ENCODE peak calls at places on chromosomes 16 and 17, in five cellular contexts. Y is cardiac muscle cell, N is A549, K is thoracic aorta, C is fibroblast of lung. F is an unnamed sample. For H3K9me3, the result is how much of the 10 kb centered on the place peaks cover.

GRCh38 chr16:67456383-67457140 is 24.4 kb downstream of the ATP6V0D1 start:
- DNase-seq in Y (peak), N (peak), K (peak), C (peak), F (no peak)

GRCh38 chr16:89431158-89431584 is 59.2 kb downstream of the ANKRD11 start:
- DNase-seq in Y (no peak), N (peak), K (no peak), C (peak), F (peak)

GRCh38 chr17:4533522-4534502 is 21.4 kb downstream of the MYBBP1A start:
- DNase-seq in Y (no peak), N (peak), K (no peak), C (no peak), F (no peak)

GRCh38 chr16:14050297-14051027 is 20.7 kb upstream of the MRTFB start:
- DNase-seq in Y (peak), N (peak), K (no peak), C (peak), F (no peak)

GRCh38 chr16:83952940-83953795 is at the start of gene OSGIN1:
- DNase-seq in Y (peak), N (peak), K (peak), C (peak), F (peak)

GRCh38 chr17:77316191-77316641 is 175.4 kb downstream of the SEC14L1 start:
- DNase-seq in Y (peak), N (peak), K (no peak), C (peak), F (no peak)

GRCh38 chr16:51161440-51162195 is 10.5 kb upstream of the SALL1 start:
- DNase-seq in Y (no peak), N (no peak), K (no peak), C (peak), F (no peak)

GRCh38 chr16:75096730-75097129 is 19.9 kb downstream of the LDHD start:
- DNase-seq in Y (no peak), N (no peak), K (no peak), C (no peak), F (no peak)

GRCh38 chr17:78723001-78723796 is 58.9 kb downstream of the CYTH1 start:
- DNase-seq in Y (peak), N (no peak), K (no peak), C (peak), F (no peak)

GRCh38 chr16:636206-637080 is at the start of gene METTL26:
- DNase-seq in Y (peak), N (peak), K (peak), C (peak), F (peak)
- TF ChIP-seq CTCF in Y (no peak), N (no peak), K (no peak), C (no peak), F (no peak)

GRCh38 chr17:22512057-22512456 is 819.7 kb downstream of the KCNJ18 start:
- DNase-seq in Y (no peak), N (no peak), K (no peak), C (no peak), F (no peak)
- H3K9me3 ChIP-seq in Y (under half), N (under half), K (under half), C (under half), F (half or more)

GRCh38 chr17:64503341-64503740 is 2.7 kb downstream of the DDX5 start:
- DNase-seq in Y (no peak), N (no peak), K (no peak), C (no peak), F (no peak)
- H3K4me3 ChIP-seq in Y (no peak), N (peak), K (peak), C (peak), F (peak)

GRCh38 chr17:63676540-63676933 is 23.4 kb downstream of the LIMD2 start:
- DNase-seq in Y (no peak), N (no peak), K (no peak), C (no peak), F (no peak)

GRCh38 chr17:63681530-63681929 is 18.4 kb downstream of the LIMD2 start:
- DNase-seq in Y (no peak), N (no peak), K (no peak), C (no peak), F (no peak)

GRCh38 chr17:63680700-63681099 is 19.2 kb downstream of the LIMD2 start:
- DNase-seq in Y (no peak), N (no peak), K (no peak), C (no peak), F (no peak)

GRCh38 chr17:63682441-63682840 is 17.5 kb downstream of the LIMD2 start:
- DNase-seq in Y (no peak), N (no peak), K (no peak), C (no peak), F (no peak)

DNA sequence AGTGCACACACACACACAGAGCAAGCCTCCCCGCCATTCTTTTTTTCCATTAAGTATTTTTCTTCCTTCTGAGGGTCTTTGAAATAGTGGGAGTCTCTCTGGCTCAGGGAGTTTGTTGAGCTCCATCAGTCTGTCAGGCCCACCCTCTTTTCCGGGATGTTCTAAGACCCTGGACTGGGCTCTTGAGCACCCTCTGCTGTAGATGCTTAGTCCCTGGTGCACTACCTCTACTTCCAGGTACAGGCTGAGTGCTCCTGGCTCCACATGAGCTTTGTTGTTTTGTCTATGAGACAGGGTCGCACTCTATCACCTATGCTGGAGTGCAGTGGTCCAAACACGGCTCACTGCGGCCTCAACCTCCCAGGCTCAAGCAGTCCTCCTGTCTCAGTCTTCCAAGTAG is 20.7 kb downstream of the LIMD2 start:
- DNase-seq in Y (no peak), N (no peak), K (no peak), C (no peak), F (no peak)
- TF ChIP-seq CTCF in Y (no peak), N (no peak), K (no peak), C (no peak), F (peak)

DNA sequence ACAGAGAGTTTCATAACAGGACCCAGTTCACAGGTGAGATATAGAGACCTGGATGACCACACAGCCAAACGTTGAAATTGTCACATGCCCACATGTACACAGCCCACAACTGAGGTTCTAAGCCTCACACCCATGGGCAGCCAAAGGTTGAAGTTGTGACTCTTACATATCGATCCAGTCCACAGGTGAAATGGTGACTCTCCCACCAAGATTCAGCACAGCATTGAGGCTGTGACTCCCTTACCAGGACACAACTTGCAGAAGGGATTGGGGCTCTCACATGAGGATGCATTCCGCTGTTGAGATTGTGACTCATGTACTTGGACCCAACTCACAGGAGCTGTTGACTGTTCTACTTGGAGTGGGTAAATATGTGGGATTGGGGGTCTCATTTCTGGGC is 1836.4 kb downstream of the TP53TG3F start:
- DNase-seq in Y (no peak), N (no peak), K (no peak), C (no peak), F (no peak)
- H3K9me3 ChIP-seq in Y (under half), N (under half), K (under half), C (under half), F (under half)

GRCh38 chr16:58465817-58466216 is 34.1 kb upstream of the NDRG4 start:
- DNase-seq in Y (no peak), N (no peak), K (no peak), C (no peak), F (no peak)

GRCh38 chr16:58466396-58466795 is 33.5 kb upstream of the NDRG4 start:
- DNase-seq in Y (no peak), N (no peak), K (no peak), C (no peak), F (no peak)

GRCh38 chr16:58464047-58464915 is 35.7 kb upstream of the NDRG4 start:
- DNase-seq in Y (no peak), N (no peak), K (no peak), C (no peak), F (no peak)

GRCh38 chr16:58462997-58463891 is 36.7 kb upstream of the NDRG4 start:
- DNase-seq in Y (no peak), N (no peak), K (no peak), C (no peak), F (no peak)

GRCh38 chr16:58464916-58465731 is 34.8 kb upstream of the NDRG4 start:
- DNase-seq in Y (no peak), N (peak), K (no peak), C (peak), F (no peak)
- H3K4me3 ChIP-seq in Y (peak), N (peak), K (peak), C (no peak), F (no peak)

GRCh38 chr17:58631523-58632323 is 60.1 kb downstream of the TEX14 start:
- DNase-seq in Y (peak), N (peak), K (peak), C (peak), F (peak)
- TF ChIP-seq CTCF in Y (peak), N (peak), K (no peak), C (peak), F (peak)

GRCh38 chr16:31780342-31780741 is 93.3 kb upstream of the ZNF267 start:
- DNase-seq in Y (no peak), N (no peak), K (no peak), C (no peak), F (no peak)

DNA sequence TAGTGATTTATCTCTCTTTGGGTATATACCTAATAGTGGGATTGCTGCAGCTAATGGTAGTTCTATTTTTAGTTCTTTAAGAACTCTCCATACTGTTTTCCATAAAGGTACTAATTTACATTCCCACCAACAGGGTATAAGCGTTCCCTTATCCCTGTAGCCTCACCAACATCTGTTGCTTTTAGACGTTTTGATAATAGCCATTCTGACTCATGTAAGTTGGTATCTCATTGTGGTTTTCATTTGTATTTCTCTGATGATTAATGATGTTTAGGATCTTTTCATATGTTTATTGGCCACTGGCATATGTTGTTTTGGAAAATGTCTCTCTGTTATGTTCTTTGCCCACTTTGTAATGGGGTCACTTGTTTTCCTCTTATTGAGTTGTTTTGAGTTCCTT is 88.5 kb upstream of the ZNF267 start:
- DNase-seq in Y (no peak), N (no peak), K (no peak), C (no peak), F (no peak)
- H3K9me3 ChIP-seq in Y (under half), N (under half), K (under half), C (under half), F (under half)

DNA sequence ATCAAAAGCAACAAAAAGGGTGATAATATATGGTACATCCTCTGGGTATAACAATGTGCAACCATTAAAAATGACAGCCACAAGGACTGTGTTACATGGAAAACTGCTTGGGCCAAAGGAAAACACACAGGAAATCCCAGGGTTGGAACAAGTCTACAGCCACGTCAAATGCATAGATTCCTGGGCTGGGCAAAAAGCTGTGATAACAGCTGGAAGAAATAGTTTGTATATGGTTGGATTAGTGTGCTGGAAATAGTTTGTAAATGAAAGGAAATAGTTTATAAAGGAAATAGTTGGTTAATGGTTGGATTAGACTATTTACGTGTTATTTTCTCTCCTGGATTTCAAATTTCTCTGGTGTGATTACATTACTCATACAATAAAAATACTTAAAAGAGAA is 2.6 kb downstream of the HSD17B2 start:
- DNase-seq in Y (no peak), N (no peak), K (no peak), C (no peak), F (peak)
- H3K4me3 ChIP-seq in Y (no peak), N (no peak), K (no peak), C (no peak), F (no peak)

DNA sequence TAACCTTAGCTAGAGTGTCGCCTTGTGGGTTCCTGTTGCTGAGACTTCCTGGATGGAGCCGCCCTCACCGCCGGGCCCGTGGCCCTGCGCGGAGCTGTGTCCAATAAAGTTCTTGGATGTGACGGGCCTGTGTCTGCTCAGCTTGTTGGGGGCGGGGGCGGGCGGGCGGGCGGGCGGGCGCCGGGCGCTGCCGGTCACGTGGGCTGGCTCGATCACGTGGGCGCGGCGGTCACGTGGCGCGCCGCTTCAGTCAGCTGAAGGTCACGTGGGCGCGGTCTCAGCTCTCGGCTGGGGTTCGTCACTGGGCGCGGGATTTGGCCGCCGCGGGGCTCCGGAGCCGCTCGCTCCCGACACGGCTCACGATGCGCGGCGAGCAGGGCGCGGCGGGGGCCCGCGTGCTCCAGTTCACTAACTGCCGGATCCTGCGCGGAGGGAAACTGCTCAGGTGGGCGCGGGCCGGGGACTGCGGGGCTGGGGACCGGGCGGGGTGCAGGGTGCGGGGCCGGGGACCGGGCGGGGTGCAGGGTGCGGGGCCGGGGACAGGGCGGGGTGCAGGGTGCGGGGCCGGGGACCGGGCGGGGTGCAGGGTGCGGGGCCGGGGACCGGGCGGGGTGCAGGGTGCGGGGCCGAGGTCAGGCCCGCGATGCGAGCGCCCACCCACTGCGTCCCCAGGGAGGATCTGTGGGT is at the start of gene AMDHD2:
- DNase-seq in Y (peak), N (peak), K (peak), C (peak), F (peak)
- TF ChIP-seq CTCF in Y (no peak), N (no peak), K (no peak), C (no peak), F (no peak)